ENCODE peak calls at places on chromosome 12, in five cellular contexts. M is ovary, Z is GM12878, X is stomach, H is tibial nerve. V is an unnamed sample.

GRCh38 chr12:131801254-131801866 is 26.8 kb upstream of the MMP17 start:
- DNase-seq in M (no peak), Z (no peak), X (no peak), H (no peak), V (no peak)

GRCh38 chr12:79016181-79016580 is 151.6 kb downstream of the SYT1 start:
- DNase-seq in M (no peak), Z (no peak), X (no peak), H (no peak), V (no peak)

GRCh38 chr12:54000105-54000773 is at the start of gene HOXC9:
- DNase-seq in M (no peak), Z (no peak), X (no peak), H (no peak), V (no peak)

GRCh38 chr12:6691473-6691872 is 2.3 kb upstream of the ZNF384 start:
- DNase-seq in M (no peak), Z (no peak), X (no peak), H (no peak), V (no peak)

GRCh38 chr12:108519558-108519957 is 4.5 kb downstream of the FICD start:
- DNase-seq in M (no peak), Z (no peak), X (no peak), H (no peak), V (no peak)

GRCh38 chr12:38934696-38935095 is 29.3 kb upstream of the CPNE8 start:
- DNase-seq in M (no peak), Z (no peak), X (no peak), H (no peak), V (no peak)

GRCh38 chr12:96157427-96157826 is 36.7 kb upstream of the ELK3 start:
- DNase-seq in M (no peak), Z (no peak), X (no peak), H (no peak), V (no peak)

GRCh38 chr12:98253207-98253606 is 262.2 kb upstream of the TMPO start:
- DNase-seq in M (no peak), Z (no peak), X (no peak), H (no peak), V (no peak)

GRCh38 chr12:5661820-5662219 is 229.9 kb downstream of the NTF3 start:
- DNase-seq in M (no peak), Z (no peak), X (no peak), H (no peak), V (no peak)

GRCh38 chr12:7868391-7868790 is 4.3 kb downstream of the SLC2A14 start:
- DNase-seq in M (no peak), Z (no peak), X (no peak), H (no peak), V (no peak)

GRCh38 chr12:108525681-108526080 is 10.6 kb downstream of the FICD start:
- DNase-seq in M (no peak), Z (no peak), X (no peak), H (no peak), V (no peak)

GRCh38 chr12:132438139-132438700 is 51.7 kb upstream of the FBRSL1 start:
- DNase-seq in M (no peak), Z (no peak), X (no peak), H (no peak), V (no peak)

GRCh38 chr12:101038289-101038871 is 171.7 kb downstream of the SLC5A8 start:
- DNase-seq in M (no peak), Z (no peak), X (no peak), H (no peak), V (no peak)

GRCh38 chr12:130816055-130816454 is 23.0 kb downstream of the STX2 start:
- DNase-seq in M (no peak), Z (no peak), X (no peak), H (no peak), V (no peak)

GRCh38 chr12:109302358-109302757 is 6.7 kb downstream of the FOXN4 start:
- DNase-seq in M (no peak), Z (no peak), X (no peak), H (no peak), V (no peak)

GRCh38 chr12:100127766-100128508 is 14.7 kb downstream of the BLTP3B start:
- DNase-seq in M (no peak), Z (no peak), X (no peak), H (no peak), V (no peak)

GRCh38 chr12:56236091-56236490 is 6.2 kb downstream of the SLC39A5 start:
- DNase-seq in M (no peak), Z (no peak), X (no peak), H (no peak), V (no peak)

GRCh38 chr12:113222730-113223531 is 1.7 kb downstream of the TPCN1 start:
- DNase-seq in M (peak; percentile 67), Z (no peak), X (peak; percentile 74), H (peak; percentile 49), V (peak; percentile 91)

GRCh38 chr12:109777544-109777943 is 55.7 kb downstream of the TRPV4 start:
- DNase-seq in M (no peak), Z (peak; percentile 42), X (no peak), H (no peak), V (no peak)

GRCh38 chr12:12191008-12191407 is 75.8 kb downstream of the LRP6 start:
- DNase-seq in M (no peak), Z (no peak), X (no peak), H (no peak), V (no peak)

GRCh38 chr12:113676547-113676946 is 204.9 kb upstream of the LHX5 start:
- DNase-seq in M (no peak), Z (no peak), X (no peak), H (no peak), V (no peak)

DNA sequence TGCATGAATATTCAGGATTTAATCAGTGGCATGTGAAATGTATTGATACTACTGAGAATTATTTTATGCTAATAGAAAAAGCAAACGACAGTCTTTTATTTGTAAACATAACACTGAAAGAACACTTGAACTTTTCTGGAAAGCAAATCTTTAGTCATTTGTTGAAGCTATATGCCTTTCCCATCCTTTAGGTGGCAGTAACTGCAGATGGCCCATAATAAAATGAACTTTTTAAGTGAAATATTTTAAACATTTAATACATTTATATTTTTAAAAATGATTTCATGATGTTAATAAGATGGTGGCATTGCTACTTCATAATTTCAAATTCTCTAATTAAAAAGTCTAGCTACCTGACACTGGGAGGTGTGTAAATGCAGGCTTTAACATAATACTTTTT is 13.9 kb upstream of the KRR1 start:
- DNase-seq in M (no peak), Z (no peak), X (no peak), H (no peak), V (no peak)
- TF ChIP-seq CTCF in M (no peak), Z (no peak), X (no peak), H (no peak), V (no peak)

GRCh38 chr12:121536929-121537813 is 43.7 kb downstream of the KDM2B start:
- DNase-seq in M (peak; percentile 90), Z (peak; percentile 82), X (peak; percentile 93), H (peak; percentile 66), V (peak; percentile 95)
- TF ChIP-seq POLR2A in M (peak; percentile 52), Z (peak; percentile 91), X (no peak), H (peak; percentile 9), V (peak; percentile 49)

DNA sequence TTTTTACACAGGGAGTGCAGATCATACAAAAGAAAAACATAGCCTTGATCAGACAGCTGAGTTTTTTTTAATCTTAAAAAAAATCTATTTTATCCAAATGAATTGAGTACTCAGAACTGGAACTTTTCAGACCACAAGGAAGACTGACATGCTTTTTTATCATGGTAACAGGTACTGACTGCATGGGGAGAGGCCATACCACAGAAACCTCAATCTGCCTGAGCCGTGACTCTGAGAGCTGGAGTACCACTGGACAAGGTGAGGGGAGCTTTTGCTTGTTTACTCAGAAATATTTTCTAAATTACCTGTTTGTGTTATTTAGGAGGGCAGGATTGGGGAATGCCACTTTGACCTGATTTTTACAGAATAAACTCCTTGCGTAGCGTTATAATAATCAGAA is 143.9 kb downstream of the ALX1 start:
- DNase-seq in M (no peak), Z (no peak), X (no peak), H (no peak), V (no peak)
- TF ChIP-seq CTCF in M (no peak), Z (no peak), X (no peak), H (no peak), V (no peak)

GRCh38 chr12:124422570-124423523 is 128.0 kb downstream of the RFLNA start:
- DNase-seq in M (peak; percentile 98), Z (no peak), X (peak; percentile 92), H (peak; percentile 95), V (peak; percentile 97)
- TF ChIP-seq POLR2A in M (no peak), Z (peak; percentile 34), X (no peak), H (no peak), V (no peak)